ENCODE peak calls at places on chromosome 3, in four cellular contexts. H, T, A and L are unnamed samples.

GRCh38 chr3:136380530-136380929 is 130.4 kb downstream of the PCCB start:
- DNase-seq in H (peak; percentile 22), T (no peak), A (no peak), L (peak; percentile 42)

GRCh38 chr3:47370887-47371697 is 9.7 kb upstream of the PTPN23 start:
- DNase-seq in H (no peak), T (peak; percentile 23), A (no peak), L (peak; percentile 30)

GRCh38 chr3:186705882-186706780 is 11.0 kb upstream of the KNG1 start:
- DNase-seq in H (peak; percentile 64), T (no peak), A (no peak), L (no peak)

GRCh38 chr3:65785065-65785645 is 253.6 kb downstream of the MAGI1 start:
- DNase-seq in H (peak; percentile 58), T (no peak), A (no peak), L (peak; percentile 70)

GRCh38 chr3:20668411-20668810 is 482.4 kb upstream of the SGO1 start:
- DNase-seq in H (no peak), T (no peak), A (no peak), L (peak; percentile 44)

GRCh38 chr3:141454906-141455602 is 31.8 kb upstream of the RASA2 start:
- DNase-seq in H (peak; percentile 57), T (no peak), A (no peak), L (peak; percentile 86)

GRCh38 chr3:141336672-141337522 is 31.4 kb upstream of the ZBTB38 start:
- DNase-seq in H (peak; percentile 94), T (no peak), A (no peak), L (peak; percentile 86)

GRCh38 chr3:185397676-185398075 is 34.7 kb downstream of the MAP3K13 start:
- DNase-seq in H (no peak), T (no peak), A (no peak), L (no peak)

GRCh38 chr3:99473321-99473751 is 165.1 kb upstream of the COL8A1 start:
- DNase-seq in H (no peak), T (no peak), A (no peak), L (peak; percentile 82)

GRCh38 chr3:113070226-113071220 is 79.7 kb downstream of the GTPBP8 start:
- DNase-seq in H (no peak), T (no peak), A (no peak), L (peak; percentile 67)

GRCh38 chr3:52454938-52455282 is 494 bp upstream of the NISCH start:
- DNase-seq in H (no peak), T (no peak), A (no peak), L (no peak)

GRCh38 chr3:152113992-152114651 is 154.6 kb upstream of the MBNL1 start:
- DNase-seq in H (no peak), T (no peak), A (no peak), L (peak; percentile 6)

GRCh38 chr3:191774485-191774884 is 313.5 kb downstream of the PYDC2 start:
- DNase-seq in H (no peak), T (no peak), A (no peak), L (peak; percentile 57)

GRCh38 chr3:113222412-113223086 is 11.2 kb downstream of the BOC start:
- DNase-seq in H (no peak), T (no peak), A (peak; percentile 36), L (no peak)

GRCh38 chr3:16415911-16416310 is 97.6 kb downstream of the RFTN1 start:
- DNase-seq in H (no peak), T (no peak), A (no peak), L (peak; percentile 66)

GRCh38 chr3:129025691-129026435 is 24.8 kb downstream of the EFCC1 start:
- DNase-seq in H (no peak), T (peak; percentile 40), A (no peak), L (peak; percentile 38)

GRCh38 chr3:162332344-162332743 is 835.7 kb downstream of the OTOL1 start:
- DNase-seq in H (no peak), T (no peak), A (no peak), L (no peak)

GRCh38 chr3:77313843-77314242 is 273.9 kb downstream of the ROBO2 start:
- DNase-seq in H (no peak), T (no peak), A (peak; percentile 34), L (no peak)

GRCh38 chr3:10370429-10370828 is 49.5 kb upstream of the SEC13 start:
- DNase-seq in H (peak; percentile 92), T (no peak), A (no peak), L (peak; percentile 72)

GRCh38 chr3:66498718-66499611 is 1.9 kb downstream of the LRIG1 start:
- DNase-seq in H (no peak), T (no peak), A (no peak), L (no peak)

GRCh38 chr3:159187232-159187631 is 385.4 kb downstream of the MFSD1 start:
- DNase-seq in H (no peak), T (no peak), A (peak; percentile 47), L (no peak)